ENCODE peak calls at places on chromosomes 6 and 20, in six cellular contexts. J is neuronal stem cell, K is IMR-90, H is mesenchymal stem cell, F is trophoblast cell, M is H1. R is an unnamed sample.

GRCh38 chr6:16854986-16855385 is 93.7 kb upstream of the ATXN1 start:
- DNase-seq in J (no peak), K (peak; percentile 10), H (peak; percentile 27), F (no peak), M (no peak), R (no peak)

GRCh38 chr6:69961251-69961650 is 94.9 kb downstream of the COL19A1 start:
- DNase-seq in J (no peak), K (no peak), H (peak; percentile 76), F (no peak), M (no peak), R (no peak)

GRCh38 chr20:63513207-63513606 is 7.4 kb upstream of the PPDPF start:
- DNase-seq in J (no peak), K (no peak), H (no peak), F (no peak), M (no peak), R (no peak)

GRCh38 chr6:85078071-85078470 is 313.7 kb upstream of the TBX18 start:
- DNase-seq in J (no peak), K (peak; percentile 84), H (peak; percentile 83), F (no peak), M (no peak), R (no peak)

GRCh38 chr6:79984261-79984660 is 20.2 kb upstream of the TTK start:
- DNase-seq in J (no peak), K (no peak), H (no peak), F (no peak), M (no peak), R (peak; percentile 39)

GRCh38 chr6:55919909-55920308 is 44.5 kb upstream of the BMP5 start:
- DNase-seq in J (no peak), K (no peak), H (no peak), F (peak; percentile 61), M (no peak), R (no peak)

GRCh38 chr6:127475823-127476176 is 16.6 kb upstream of the KIAA0408 start:
- DNase-seq in J (no peak), K (no peak), H (no peak), F (no peak), M (no peak), R (peak; percentile 30)

GRCh38 chr6:33279971-33280511 is 3.1 kb downstream of the B3GALT4 start:
- DNase-seq in J (no peak), K (peak; percentile 64), H (peak; percentile 85), F (peak; percentile 49), M (peak; percentile 64), R (peak; percentile 89)

GRCh38 chr6:65229768-65230167 is 477.3 kb downstream of the EYS start:
- DNase-seq in J (no peak), K (peak; percentile 17), H (peak; percentile 21), F (no peak), M (no peak), R (no peak)

GRCh38 chr20:47244451-47244850 is 112.0 kb downstream of the ZMYND8 start:
- DNase-seq in J (no peak), K (no peak), H (no peak), F (no peak), M (no peak), R (no peak)

GRCh38 chr20:46618316-46619110 is 32.7 kb downstream of the SLC13A3 start:
- DNase-seq in J (no peak), K (no peak), H (no peak), F (no peak), M (no peak), R (no peak)

GRCh38 chr20:36050436-36051317 is 82.3 kb downstream of the CNBD2 start:
- DNase-seq in J (peak; percentile 69), K (peak; percentile 82), H (peak; percentile 85), F (peak; percentile 51), M (peak; percentile 85), R (peak; percentile 88)

GRCh38 chr6:1670711-1671462 is 61.2 kb downstream of the FOXC1 start:
- DNase-seq in J (peak; percentile 29), K (peak; percentile 69), H (no peak), F (peak; percentile 88), M (no peak), R (no peak)

GRCh38 chr20:10309326-10309725 is 90.7 kb downstream of the SNAP25 start:
- DNase-seq in J (no peak), K (peak; percentile 95), H (peak; percentile 81), F (no peak), M (no peak), R (no peak)

DNA sequence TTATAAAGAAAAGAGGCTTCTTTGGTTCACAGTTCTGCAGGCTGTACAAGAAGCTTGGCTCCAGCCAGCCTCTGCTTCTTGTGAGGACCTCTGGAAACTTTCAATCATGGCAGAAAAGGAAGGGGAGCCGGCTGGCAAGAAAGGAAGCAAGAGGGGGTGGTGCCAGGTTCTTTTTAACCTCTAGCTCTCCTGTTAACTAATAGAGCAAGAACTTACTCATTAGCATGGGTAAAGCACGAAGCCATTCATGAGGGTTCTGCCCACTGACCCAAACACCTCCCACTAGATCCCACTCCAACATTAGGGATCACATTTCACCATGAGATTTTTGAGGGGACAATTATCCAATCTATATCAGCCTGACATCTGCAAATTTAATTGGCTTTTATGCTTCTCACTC is 347.1 kb downstream of the GRIK2 start:
- DNase-seq in J (no peak), K (no peak), H (no peak), F (no peak), M (no peak), R (no peak)
- H2BK120ac ChIP-seq in J (no peak overlapping the region), K (no peak overlapping the region), H (no peak overlapping the region), F (no peak overlapping the region), M (no peak overlapping the region), R (no peak overlapping the region)

GRCh38 chr6:159079367-159079766 is 34.6 kb upstream of the TAGAP start:
- DNase-seq in J (no peak), K (no peak), H (no peak), F (no peak), M (no peak), R (no peak)
- H4K91ac ChIP-seq in J (no peak overlapping the region), K (no peak overlapping the region), H (no peak overlapping the region), F (no peak overlapping the region), M (no peak overlapping the region), R (no peak overlapping the region)

DNA sequence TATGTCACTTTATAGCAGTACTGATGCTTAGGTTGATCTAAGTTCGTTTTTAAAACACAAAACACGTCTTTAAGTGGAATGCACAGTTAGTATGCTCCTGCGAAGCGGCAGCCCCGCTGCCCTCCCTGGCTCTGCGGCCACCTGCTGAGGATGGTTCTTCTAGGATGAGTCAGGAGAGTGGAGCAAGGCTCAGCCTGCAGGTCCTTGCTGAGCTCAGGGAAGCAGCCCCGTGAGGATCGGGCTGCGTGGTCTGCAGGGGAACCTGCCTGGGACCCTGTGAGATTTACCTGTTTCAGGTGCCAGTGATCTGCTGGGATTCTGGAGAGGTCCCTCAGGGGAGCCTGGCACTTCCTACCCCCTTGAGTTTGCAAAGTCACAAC is 57.5 kb downstream of the SYNJ2 start:
- DNase-seq in J (no peak), K (peak; percentile 67), H (peak; percentile 73), F (peak; percentile 56), M (no peak), R (no peak)
- H3K9ac ChIP-seq in J (no peak overlapping the region), K (no peak overlapping the region), H (peak overlapping the region; percentile 64), F (no peak overlapping the region), M (no peak overlapping the region), R (no peak overlapping the region)

GRCh38 chr20:32975698-32976674 is 28.2 kb downstream of the SUN5 start:
- DNase-seq in J (no peak), K (no peak), H (no peak), F (peak; percentile 8), M (no peak), R (peak; percentile 32)
- H2BK120ac ChIP-seq in J (no peak overlapping the region), K (no peak overlapping the region), H (no peak overlapping the region), F (no peak overlapping the region), M (peak overlapping the region; percentile 18), R (no peak overlapping the region)

GRCh38 chr6:121917834-121918559 is 481.5 kb upstream of the HSF2 start:
- DNase-seq in J (no peak), K (peak; percentile 24), H (no peak), F (no peak), M (no peak), R (no peak)
- H4K91ac ChIP-seq in J (no peak overlapping the region), K (no peak overlapping the region), H (no peak overlapping the region), F (no peak overlapping the region), M (no peak overlapping the region), R (no peak overlapping the region)

GRCh38 chr6:163670283-163670682 is 255.8 kb downstream of the QKI start:
- DNase-seq in J (no peak), K (no peak), H (no peak), F (no peak), M (no peak), R (no peak)
- H3K9ac ChIP-seq in J (no peak overlapping the region), K (no peak overlapping the region), H (no peak overlapping the region), F (no peak overlapping the region), M (no peak overlapping the region), R (no peak overlapping the region)